ENCODE peak calls at places on chromosomes 16 and 17, in five cellular contexts. One of them, this sample, is unnamed.

GRCh38 chr16:9055661-9056060 is 35.8 kb upstream of the HAPSTR1 start:
- DNase-seq in gastrocnemius medialis: no peak
- DNase-seq in A549: no peak
- DNase-seq in CD8-positive, alpha-beta T cell: no peak
- DNase-seq in left lung: no peak
- DNase-seq in this sample: no peak

GRCh38 chr16:83187404-83187803 is 560.6 kb downstream of the CDH13 start:
- DNase-seq in CD8-positive, alpha-beta T cell: no peak
- DNase-seq in left lung: no peak
- DNase-seq in gastrocnemius medialis: no peak
- DNase-seq in A549: no peak
- DNase-seq in this sample: no peak

GRCh38 chr16:89721644-89722391 is 481 bp downstream of the ZNF276 start:
- DNase-seq in left lung: peak; percentile 86
- DNase-seq in gastrocnemius medialis: peak; percentile 31
- DNase-seq in A549: peak; percentile 42
- DNase-seq in CD8-positive, alpha-beta T cell: peak; percentile 83
- DNase-seq in this sample: no peak

GRCh38 chr16:84916850-84917249 is 94.5 kb downstream of the ZDHHC7 start:
- DNase-seq in CD8-positive, alpha-beta T cell: no peak
- DNase-seq in gastrocnemius medialis: no peak
- DNase-seq in left lung: no peak
- DNase-seq in A549: no peak
- DNase-seq in this sample: no peak

GRCh38 chr16:75377971-75378386 is 55.3 kb downstream of the CFDP1 start:
- DNase-seq in gastrocnemius medialis: no peak
- DNase-seq in left lung: no peak
- DNase-seq in CD8-positive, alpha-beta T cell: no peak
- DNase-seq in A549: peak; percentile 18
- DNase-seq in this sample: no peak

GRCh38 chr16:10984509-10984908 is 40.1 kb downstream of the CLEC16A start:
- DNase-seq in A549: no peak
- DNase-seq in gastrocnemius medialis: no peak
- DNase-seq in CD8-positive, alpha-beta T cell: no peak
- DNase-seq in left lung: no peak
- DNase-seq in this sample: no peak

GRCh38 chr16:31277659-31278260 is 18.0 kb downstream of the ITGAM start:
- DNase-seq in A549: no peak
- DNase-seq in CD8-positive, alpha-beta T cell: no peak
- DNase-seq in gastrocnemius medialis: no peak
- DNase-seq in left lung: no peak
- DNase-seq in this sample: no peak

GRCh38 chr17:65956814-65957213 is 235.1 kb downstream of the CEP112 start:
- DNase-seq in left lung: no peak
- DNase-seq in gastrocnemius medialis: no peak
- DNase-seq in CD8-positive, alpha-beta T cell: no peak
- DNase-seq in A549: no peak
- DNase-seq in this sample: no peak

GRCh38 chr16:15976225-15976812 is 26.9 kb downstream of the ABCC1 start:
- DNase-seq in A549: no peak
- DNase-seq in left lung: no peak
- DNase-seq in CD8-positive, alpha-beta T cell: no peak
- DNase-seq in gastrocnemius medialis: no peak
- DNase-seq in this sample: no peak

GRCh38 chr17:7632492-7632894 is 2.6 kb downstream of the SHBG start:
- DNase-seq in gastrocnemius medialis: peak; percentile 35
- DNase-seq in left lung: no peak
- DNase-seq in A549: peak; percentile 79
- DNase-seq in CD8-positive, alpha-beta T cell: no peak
- DNase-seq in this sample: peak; percentile 36

GRCh38 chr17:1934901-1935300 is 90.2 kb downstream of the RTN4RL1 start:
- DNase-seq in A549: no peak
- DNase-seq in left lung: no peak
- DNase-seq in CD8-positive, alpha-beta T cell: no peak
- DNase-seq in gastrocnemius medialis: no peak
- DNase-seq in this sample: no peak

GRCh38 chr17:73644145-73645049 is at the start of gene SDK2:
- DNase-seq in left lung: no peak
- DNase-seq in gastrocnemius medialis: no peak
- DNase-seq in A549: peak; percentile 69
- DNase-seq in CD8-positive, alpha-beta T cell: no peak
- DNase-seq in this sample: peak; percentile 19

GRCh38 chr17:75295220-75296158 is 6.3 kb upstream of the SLC25A19 start:
- DNase-seq in left lung: no peak
- DNase-seq in A549: no peak
- DNase-seq in gastrocnemius medialis: no peak
- DNase-seq in CD8-positive, alpha-beta T cell: no peak
- DNase-seq in this sample: peak; percentile 53

GRCh38 chr17:35025541-35025940 is 38.0 kb downstream of the RFFL start:
- DNase-seq in CD8-positive, alpha-beta T cell: no peak
- DNase-seq in left lung: no peak
- DNase-seq in A549: no peak
- DNase-seq in gastrocnemius medialis: no peak
- DNase-seq in this sample: no peak

GRCh38 chr16:75011634-75012307 is 12.9 kb downstream of the ZNRF1 start:
- DNase-seq in left lung: no peak
- DNase-seq in CD8-positive, alpha-beta T cell: no peak
- DNase-seq in A549: no peak
- DNase-seq in gastrocnemius medialis: no peak
- DNase-seq in this sample: no peak

GRCh38 chr17:70144260-70144846 is 25.0 kb upstream of the KCNJ2 start:
- DNase-seq in A549: peak; percentile 15
- DNase-seq in CD8-positive, alpha-beta T cell: no peak
- DNase-seq in left lung: no peak
- DNase-seq in gastrocnemius medialis: no peak
- DNase-seq in this sample: no peak

GRCh38 chr17:67478266-67479118 is 101.4 kb downstream of the PITPNC1 start:
- DNase-seq in gastrocnemius medialis: no peak
- DNase-seq in CD8-positive, alpha-beta T cell: no peak
- DNase-seq in A549: no peak
- DNase-seq in left lung: no peak
- DNase-seq in this sample: no peak

GRCh38 chr17:35825206-35825605 is 15.9 kb downstream of the TAF15 start:
- DNase-seq in gastrocnemius medialis: no peak
- DNase-seq in left lung: no peak
- DNase-seq in CD8-positive, alpha-beta T cell: no peak
- DNase-seq in A549: no peak
- DNase-seq in this sample: no peak

GRCh38 chr16:85330694-85331188 is 218.5 kb upstream of the CIBAR2 start:
- DNase-seq in gastrocnemius medialis: peak; percentile 67
- DNase-seq in A549: peak; percentile 85
- DNase-seq in left lung: no peak
- DNase-seq in CD8-positive, alpha-beta T cell: no peak
- DNase-seq in this sample: peak; percentile 72

GRCh38 chr16:48318630-48319029 is 66.6 kb downstream of the SIAH1 start:
- DNase-seq in CD8-positive, alpha-beta T cell: no peak
- DNase-seq in gastrocnemius medialis: no peak
- DNase-seq in left lung: no peak
- DNase-seq in A549: no peak
- DNase-seq in this sample: no peak

GRCh38 chr17:3025421-3026124 is 37.8 kb downstream of the OR1D5 start:
- DNase-seq in CD8-positive, alpha-beta T cell: no peak
- DNase-seq in left lung: no peak
- DNase-seq in gastrocnemius medialis: no peak
- DNase-seq in A549: no peak
- DNase-seq in this sample: no peak

GRCh38 chr17:5584383-5584951 is at the start of gene NLRP1:
- DNase-seq in CD8-positive, alpha-beta T cell: peak; percentile 89
- DNase-seq in A549: no peak
- DNase-seq in gastrocnemius medialis: peak; percentile 79
- DNase-seq in left lung: peak; percentile 95
- DNase-seq in this sample: no peak

GRCh38 chr17:5019475-5019956 is 15.7 kb downstream of the SLC52A1 start:
- DNase-seq in CD8-positive, alpha-beta T cell: no peak
- DNase-seq in A549: peak; percentile 43
- DNase-seq in gastrocnemius medialis: no peak
- DNase-seq in left lung: no peak
- DNase-seq in this sample: peak; percentile 30

GRCh38 chr17:61128671-61129115 is 270.9 kb upstream of the TBX2 start:
- DNase-seq in left lung: no peak
- DNase-seq in gastrocnemius medialis: no peak
- DNase-seq in A549: no peak
- DNase-seq in CD8-positive, alpha-beta T cell: no peak
- DNase-seq in this sample: no peak

GRCh38 chr17:15255713-15256454 is 9.2 kb downstream of the PMP22 start:
- DNase-seq in CD8-positive, alpha-beta T cell: no peak
- DNase-seq in left lung: no peak
- DNase-seq in gastrocnemius medialis: peak; percentile 80
- DNase-seq in A549: no peak
- DNase-seq in this sample: no peak

GRCh38 chr16:75471723-75472634 is 7.5 kb upstream of the TMEM170A start:
- DNase-seq in A549: peak; percentile 88
- DNase-seq in CD8-positive, alpha-beta T cell: no peak
- DNase-seq in left lung: no peak
- DNase-seq in gastrocnemius medialis: peak; percentile 39
- DNase-seq in this sample: peak; percentile 68

GRCh38 chr17:40547079-40547784 is 18.0 kb downstream of the CCR7 start:
- DNase-seq in gastrocnemius medialis: no peak
- DNase-seq in left lung: no peak
- DNase-seq in CD8-positive, alpha-beta T cell: no peak
- DNase-seq in A549: no peak
- DNase-seq in this sample: no peak

GRCh38 chr16:69513180-69513966 is 52.4 kb upstream of the NFAT5 start:
- DNase-seq in left lung: no peak
- DNase-seq in A549: no peak
- DNase-seq in gastrocnemius medialis: no peak
- DNase-seq in CD8-positive, alpha-beta T cell: no peak
- DNase-seq in this sample: peak; percentile 62

GRCh38 chr16:86919073-86919472 is 340.7 kb downstream of the FOXL1 start:
- DNase-seq in gastrocnemius medialis: no peak
- DNase-seq in A549: no peak
- DNase-seq in CD8-positive, alpha-beta T cell: no peak
- DNase-seq in left lung: no peak
- DNase-seq in this sample: no peak

GRCh38 chr17:80513201-80513600 is 31.4 kb upstream of the RPTOR start:
- DNase-seq in gastrocnemius medialis: no peak
- DNase-seq in CD8-positive, alpha-beta T cell: no peak
- DNase-seq in left lung: no peak
- DNase-seq in A549: no peak
- DNase-seq in this sample: no peak

GRCh38 chr16:56793504-56793903 is 63.6 kb downstream of the NUP93 start:
- DNase-seq in A549: peak; percentile 14
- DNase-seq in CD8-positive, alpha-beta T cell: no peak
- DNase-seq in left lung: no peak
- DNase-seq in gastrocnemius medialis: no peak
- DNase-seq in this sample: no peak
- TF ChIP-seq CTCF in A549: peak; percentile 76
- TF ChIP-seq CTCF in CD8-positive, alpha-beta T cell: no peak
- TF ChIP-seq CTCF in left lung: no peak
- TF ChIP-seq CTCF in gastrocnemius medialis: no peak
- TF ChIP-seq CTCF in this sample: peak; percentile 68

DNA sequence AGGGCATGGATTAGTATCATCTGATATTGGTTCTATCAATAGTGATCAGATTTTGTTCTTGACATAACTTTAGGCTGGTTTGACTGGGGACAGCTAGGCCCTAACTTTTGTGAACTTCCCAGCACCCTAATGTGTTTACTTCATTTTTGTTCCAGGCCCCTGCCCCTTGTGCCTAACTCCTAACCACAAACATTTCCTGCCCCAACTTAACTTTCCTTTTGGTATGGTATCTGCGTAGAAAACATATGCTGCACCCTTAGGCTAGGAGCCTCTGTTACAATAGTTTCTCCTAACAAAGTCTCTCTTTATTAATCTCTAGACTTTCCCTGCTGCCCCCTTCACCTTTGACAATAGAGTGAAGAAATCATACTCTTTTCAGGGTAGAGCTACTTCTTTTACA is 2.5 kb downstream of the ADPRM start:
- DNase-seq in gastrocnemius medialis: no peak
- DNase-seq in CD8-positive, alpha-beta T cell: no peak
- DNase-seq in A549: no peak
- DNase-seq in left lung: no peak
- DNase-seq in this sample: no peak
- H3K4me1 ChIP-seq in gastrocnemius medialis: peaks cover 33% of the 10 kb centered on the region
- H3K4me1 ChIP-seq in CD8-positive, alpha-beta T cell: peaks cover 67% of the 10 kb centered on the region
- H3K4me1 ChIP-seq in A549: peaks cover 15% of the 10 kb centered on the region
- H3K4me1 ChIP-seq in left lung: peaks cover 38% of the 10 kb centered on the region
- H3K4me1 ChIP-seq in this sample: no peaks in the 10 kb centered on the region

GRCh38 chr17:77528516-77529327 is 388.0 kb downstream of the SEC14L1 start:
- DNase-seq in left lung: no peak
- DNase-seq in CD8-positive, alpha-beta T cell: no peak
- DNase-seq in A549: no peak
- DNase-seq in gastrocnemius medialis: no peak
- DNase-seq in this sample: peak; percentile 48
- TF ChIP-seq CTCF in left lung: no peak
- TF ChIP-seq CTCF in CD8-positive, alpha-beta T cell: peak; percentile 16
- TF ChIP-seq CTCF in A549: no peak
- TF ChIP-seq CTCF in gastrocnemius medialis: no peak
- TF ChIP-seq CTCF in this sample: no peak

DNA sequence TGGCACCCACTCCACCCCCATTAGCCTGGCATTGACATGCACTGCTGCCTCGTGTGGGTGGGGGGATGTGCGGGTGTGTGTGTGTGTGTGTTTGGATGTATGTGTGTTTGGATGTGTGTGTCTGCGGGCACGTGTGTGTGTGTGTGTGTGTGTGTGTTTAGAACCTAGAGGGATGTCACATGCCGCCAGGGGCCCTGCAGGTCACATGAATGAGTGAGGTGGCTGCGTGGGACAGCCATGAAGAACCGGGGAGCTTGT is 9.0 kb downstream of the KATNB1 start:
- DNase-seq in gastrocnemius medialis: no peak
- DNase-seq in CD8-positive, alpha-beta T cell: no peak
- DNase-seq in A549: no peak
- DNase-seq in left lung: no peak
- DNase-seq in this sample: no peak
- H3K4me1 ChIP-seq in gastrocnemius medialis: no peaks in the 10 kb centered on the region
- H3K4me1 ChIP-seq in CD8-positive, alpha-beta T cell: no peaks in the 10 kb centered on the region
- H3K4me1 ChIP-seq in A549: no peaks in the 10 kb centered on the region
- H3K4me1 ChIP-seq in left lung: no peaks in the 10 kb centered on the region
- H3K4me1 ChIP-seq in this sample: peaks cover 4% of the 10 kb centered on the region

DNA sequence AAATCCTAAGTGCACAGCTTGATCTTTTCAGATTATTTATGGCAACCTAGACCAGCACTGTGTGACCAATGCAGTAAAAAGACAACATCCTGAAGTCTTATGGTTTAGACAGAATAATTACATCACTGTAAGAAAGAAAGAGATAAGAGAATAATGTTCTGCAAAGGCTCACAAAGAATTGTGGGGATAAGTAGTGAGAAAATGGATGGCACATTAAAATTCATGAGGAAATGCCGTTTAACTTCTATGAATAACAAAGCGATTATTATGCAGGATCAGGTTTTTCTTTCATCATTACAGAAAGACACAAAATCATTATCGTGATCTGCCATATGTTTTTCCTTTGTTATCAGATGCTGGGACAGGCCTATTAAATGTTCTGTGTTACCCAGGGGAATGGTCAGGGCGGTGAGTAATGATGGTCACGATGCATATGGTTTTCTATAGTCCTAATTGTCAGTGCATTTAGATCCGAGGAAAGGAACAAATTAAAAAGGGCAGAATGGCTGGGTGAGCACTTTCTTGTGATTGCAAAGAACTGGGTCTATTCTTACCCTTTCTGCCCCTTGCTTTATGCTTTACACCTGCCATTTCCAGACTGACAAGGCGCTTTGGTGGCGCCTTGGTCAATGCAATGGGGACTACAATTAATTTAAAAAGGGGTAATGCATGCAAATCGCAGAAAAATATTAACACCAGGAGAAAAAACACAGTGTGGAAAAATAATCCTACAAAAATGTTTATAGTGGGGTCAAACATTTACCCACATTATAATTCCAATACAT is 18.1 kb upstream of the DHX40 start:
- DNase-seq in gastrocnemius medialis: no peak
- DNase-seq in A549: no peak
- DNase-seq in CD8-positive, alpha-beta T cell: no peak
- DNase-seq in left lung: no peak
- DNase-seq in this sample: no peak
- TF ChIP-seq CTCF in gastrocnemius medialis: no peak
- TF ChIP-seq CTCF in A549: no peak
- TF ChIP-seq CTCF in CD8-positive, alpha-beta T cell: no peak
- TF ChIP-seq CTCF in left lung: no peak
- TF ChIP-seq CTCF in this sample: no peak